ENCODE peak calls at places on chromosome 19, in nine cellular contexts. N, E, H, P, U, M, G, I and R are unnamed samples.

GRCh38 chr19:47589824-47590223 is 16.9 kb upstream of the ZNF541 start:
- DNase-seq in U (no peak), P (no peak), N (no peak), G (no peak), I (no peak), H (no peak), E (no peak), M (no peak), R (no peak)

GRCh38 chr19:14114854-14115253 is 2.7 kb downstream of the PRKACA start:
- DNase-seq in N (peak), G (no peak), P (no peak), U (no peak), I (no peak), M (peak), E (peak), H (peak), R (no peak)

GRCh38 chr19:51891193-51891747 is 3.5 kb upstream of the ZNF577 start:
- DNase-seq in M (no peak), P (no peak), N (peak), E (no peak), U (no peak), I (no peak), H (peak), G (no peak), R (no peak)

GRCh38 chr19:42048992-42049391 is 21.0 kb downstream of the GRIK5 start:
- DNase-seq in G (no peak), P (no peak), I (no peak), M (peak), N (no peak), E (no peak), U (no peak), H (no peak), R (no peak)

GRCh38 chr19:48484247-48484893 is 15.2 kb downstream of the CYTH2 start:
- DNase-seq in N (no peak), H (no peak), G (no peak), I (no peak), E (no peak), M (no peak), U (no peak), P (no peak), R (no peak)

GRCh38 chr19:35903550-35904179 is 1.3 kb downstream of the HCST start:
- DNase-seq in N (peak), M (no peak), H (peak), P (peak), G (peak), U (peak), E (peak), I (peak), R (peak)

GRCh38 chr19:55703790-55704215 is 28.8 kb downstream of the EPN1 start:
- DNase-seq in I (no peak), M (no peak), U (no peak), P (no peak), H (peak), N (peak), G (peak), E (peak), R (no peak)

GRCh38 chr19:4609878-4610511 is 29.3 kb upstream of the TNFAIP8L1 start:
- DNase-seq in N (no peak), H (peak), P (no peak), U (no peak), E (peak), I (no peak), M (no peak), G (no peak), R (no peak)

GRCh38 chr19:10207026-10207425 is 12.3 kb upstream of the DNMT1 start:
- DNase-seq in I (no peak), E (no peak), N (no peak), M (no peak), U (no peak), H (peak), G (no peak), P (no peak), R (no peak)

GRCh38 chr19:51185868-51186215 is 39.0 kb upstream of the CD33 start:
- DNase-seq in G (no peak), I (no peak), N (no peak), P (no peak), E (no peak), U (no peak), H (no peak), M (no peak), R (no peak)

GRCh38 chr19:21482863-21483276 is 22.5 kb upstream of the ZNF429 start:
- DNase-seq in I (no peak), G (peak), U (peak), E (peak), H (no peak), N (peak), P (peak), M (no peak), R (no peak)

GRCh38 chr19:45693168-45693788 is 812 bp downstream of the QPCTL start:
- DNase-seq in P (no peak), M (peak), H (peak), G (peak), I (peak), U (peak), E (peak), N (peak), R (peak)

GRCh38 chr19:28396259-28396940 is 816.6 kb downstream of the UQCRFS1 start:
- DNase-seq in P (no peak), M (no peak), G (no peak), E (no peak), N (peak), H (no peak), I (no peak), U (no peak), R (no peak)

GRCh38 chr19:11091343-11092153 is 2.3 kb downstream of the LDLR start:
- DNase-seq in I (peak), P (no peak), G (peak), H (peak), M (peak), E (no peak), N (peak), U (peak), R (peak)

GRCh38 chr19:1254530-1255185 is 6.3 kb downstream of the MIDN start:
- DNase-seq in G (no peak), U (no peak), I (no peak), H (no peak), N (no peak), M (no peak), E (no peak), P (no peak), R (no peak)

GRCh38 chr19:44683434-44684210 is 12.3 kb downstream of the CEACAM19 start:
- DNase-seq in I (no peak), G (no peak), U (no peak), H (no peak), N (no peak), E (no peak), P (no peak), M (no peak), R (no peak)

GRCh38 chr19:1221141-1221903 is 15.7 kb downstream of the STK11 start:
- DNase-seq in N (no peak), E (no peak), U (peak), I (no peak), P (no peak), G (peak), M (peak), H (peak), R (peak)

GRCh38 chr19:31269425-31270127 is 79.7 kb downstream of the TSHZ3 start:
- DNase-seq in G (no peak), U (peak), H (no peak), N (no peak), E (no peak), M (no peak), P (no peak), I (no peak), R (peak)

GRCh38 chr19:51600940-51601575 is 29.1 kb downstream of the SIGLEC5 start:
- DNase-seq in N (no peak), E (no peak), M (no peak), G (no peak), P (no peak), U (no peak), H (no peak), I (no peak), R (no peak)

GRCh38 chr19:17078038-17078919 is 2.7 kb downstream of the MYO9B start:
- DNase-seq in P (no peak), U (no peak), H (no peak), N (no peak), M (no peak), G (peak), I (no peak), E (no peak), R (no peak)

GRCh38 chr19:3062165-3063105 is at the start of gene TLE5:
- DNase-seq in P (peak), I (peak), E (no peak), H (peak), N (no peak), U (peak), G (peak), M (peak), R (no peak)

GRCh38 chr19:5961969-5962945 is 15.7 kb downstream of the RANBP3 start:
- DNase-seq in E (no peak), I (peak), P (no peak), U (no peak), M (no peak), N (no peak), G (peak), H (peak), R (peak)

GRCh38 chr19:29482855-29483640 is 42.7 kb upstream of the VSTM2B start:
- DNase-seq in H (no peak), U (no peak), M (no peak), P (no peak), E (no peak), N (no peak), G (no peak), I (no peak), R (no peak)

GRCh38 chr19:5993516-5994406 is 15.8 kb upstream of the RANBP3 start:
- DNase-seq in M (no peak), U (no peak), E (no peak), I (no peak), P (no peak), N (peak), G (no peak), H (no peak), R (no peak)

GRCh38 chr19:56106397-56106849 is 14.7 kb downstream of the ZNF787 start:
- DNase-seq in G (no peak), M (no peak), N (no peak), E (no peak), I (no peak), U (no peak), P (no peak), H (no peak), R (no peak)

GRCh38 chr19:46674416-46675178 is 13.6 kb upstream of the DACT3 start:
- DNase-seq in G (peak), E (peak), M (peak), I (no peak), H (peak), N (peak), P (no peak), U (no peak), R (peak)

GRCh38 chr19:56270676-56271075 is 1.9 kb upstream of the EDDM13 start:
- DNase-seq in G (no peak), U (no peak), N (no peak), P (no peak), E (no peak), I (no peak), H (no peak), M (no peak), R (peak)

GRCh38 chr19:18257503-18258470 is 16.5 kb downstream of the IQCN start:
- DNase-seq in I (no peak), N (no peak), P (no peak), E (no peak), M (no peak), H (no peak), G (no peak), U (no peak), R (no peak)

GRCh38 chr19:13978306-13978705 is 26.0 kb downstream of the DCAF15 start:
- DNase-seq in U (peak), E (peak), H (peak), M (no peak), I (no peak), P (no peak), G (peak), N (peak), R (no peak)

GRCh38 chr19:1904385-1905070 is 671 bp upstream of the ADAT3 start:
- DNase-seq in H (peak), N (peak), I (no peak), P (no peak), U (peak), M (no peak), G (no peak), E (peak), R (no peak)

GRCh38 chr19:45632468-45633196 is 6.6 kb downstream of the EML2 start:
- DNase-seq in E (peak), P (no peak), G (peak), U (peak), M (peak), I (peak), H (peak), N (peak), R (peak)